ENCODE peak calls at places on chromosomes 2 and 18, in seven cellular contexts. One of them, this sample, is unnamed. For H3K36me3, the result is how much of the 10 kb centered on the place peaks cover.

GRCh38 chr2:111919794-111920608 is 21.6 kb downstream of the MERTK start:
- DNase-seq in CD8-positive, alpha-beta T cell: no peak
- DNase-seq in heart right ventricle: peak
- DNase-seq in tibial nerve: no peak
- DNase-seq in HCT116: no peak
- DNase-seq in mammary epithelial cell: no peak
- DNase-seq in kidney: peak
- DNase-seq in this sample: peak

GRCh38 chr2:80548469-80548868 is 243.9 kb upstream of the LRRTM1 start:
- DNase-seq in CD8-positive, alpha-beta T cell: no peak
- DNase-seq in mammary epithelial cell: no peak
- DNase-seq in heart right ventricle: peak
- DNase-seq in tibial nerve: no peak
- DNase-seq in kidney: no peak
- DNase-seq in HCT116: no peak
- DNase-seq in this sample: no peak

GRCh38 chr18:48841381-48842258 is 109.1 kb downstream of the SMAD7 start:
- DNase-seq in HCT116: no peak
- DNase-seq in tibial nerve: no peak
- DNase-seq in heart right ventricle: peak
- DNase-seq in CD8-positive, alpha-beta T cell: no peak
- DNase-seq in kidney: peak
- DNase-seq in mammary epithelial cell: no peak
- DNase-seq in this sample: peak

GRCh38 chr2:24914713-24915112 is 5.3 kb downstream of the ADCY3 start:
- DNase-seq in mammary epithelial cell: no peak
- DNase-seq in heart right ventricle: no peak
- DNase-seq in CD8-positive, alpha-beta T cell: no peak
- DNase-seq in kidney: no peak
- DNase-seq in tibial nerve: no peak
- DNase-seq in HCT116: no peak
- DNase-seq in this sample: peak

GRCh38 chr2:195337597-195337996 is 319.4 kb upstream of the SLC39A10 start:
- DNase-seq in CD8-positive, alpha-beta T cell: no peak
- DNase-seq in tibial nerve: no peak
- DNase-seq in HCT116: no peak
- DNase-seq in heart right ventricle: no peak
- DNase-seq in kidney: no peak
- DNase-seq in mammary epithelial cell: no peak
- DNase-seq in this sample: no peak

GRCh38 chr2:144660518-144661316 is 140.8 kb upstream of the ZEB2 start:
- DNase-seq in heart right ventricle: no peak
- DNase-seq in CD8-positive, alpha-beta T cell: no peak
- DNase-seq in tibial nerve: no peak
- DNase-seq in HCT116: no peak
- DNase-seq in mammary epithelial cell: peak
- DNase-seq in kidney: no peak
- DNase-seq in this sample: no peak

GRCh38 chr2:96554293-96555145 is 18.0 kb downstream of the ARID5A start:
- DNase-seq in HCT116: peak
- DNase-seq in kidney: peak
- DNase-seq in tibial nerve: peak
- DNase-seq in CD8-positive, alpha-beta T cell: peak
- DNase-seq in mammary epithelial cell: peak
- DNase-seq in heart right ventricle: peak
- DNase-seq in this sample: peak

GRCh38 chr2:106106627-106107508 is 87.2 kb downstream of the UXS1 start:
- DNase-seq in CD8-positive, alpha-beta T cell: no peak
- DNase-seq in kidney: no peak
- DNase-seq in HCT116: no peak
- DNase-seq in heart right ventricle: no peak
- DNase-seq in mammary epithelial cell: no peak
- DNase-seq in tibial nerve: no peak
- DNase-seq in this sample: no peak

GRCh38 chr2:134727385-134727784 is 8.6 kb upstream of the TMEM163 start:
- DNase-seq in kidney: no peak
- DNase-seq in mammary epithelial cell: peak
- DNase-seq in heart right ventricle: no peak
- DNase-seq in tibial nerve: no peak
- DNase-seq in CD8-positive, alpha-beta T cell: no peak
- DNase-seq in HCT116: no peak
- DNase-seq in this sample: no peak

GRCh38 chr18:6257950-6258349 is 156.8 kb downstream of the L3MBTL4 start:
- DNase-seq in CD8-positive, alpha-beta T cell: no peak
- DNase-seq in heart right ventricle: no peak
- DNase-seq in HCT116: no peak
- DNase-seq in tibial nerve: no peak
- DNase-seq in mammary epithelial cell: no peak
- DNase-seq in kidney: no peak
- DNase-seq in this sample: no peak

GRCh38 chr2:1675633-1676032 is 68.7 kb downstream of the PXDN start:
- DNase-seq in CD8-positive, alpha-beta T cell: no peak
- DNase-seq in kidney: no peak
- DNase-seq in heart right ventricle: no peak
- DNase-seq in mammary epithelial cell: peak
- DNase-seq in HCT116: peak
- DNase-seq in tibial nerve: peak
- DNase-seq in this sample: no peak

GRCh38 chr2:192328297-192328696 is 133.6 kb upstream of the TMEFF2 start:
- DNase-seq in CD8-positive, alpha-beta T cell: no peak
- DNase-seq in heart right ventricle: no peak
- DNase-seq in tibial nerve: no peak
- DNase-seq in HCT116: no peak
- DNase-seq in kidney: no peak
- DNase-seq in mammary epithelial cell: no peak
- DNase-seq in this sample: no peak

GRCh38 chr2:72993585-72994280 is 76.4 kb downstream of the EMX1 start:
- DNase-seq in mammary epithelial cell: no peak
- DNase-seq in CD8-positive, alpha-beta T cell: no peak
- DNase-seq in tibial nerve: no peak
- DNase-seq in heart right ventricle: no peak
- DNase-seq in HCT116: no peak
- DNase-seq in kidney: peak
- DNase-seq in this sample: no peak

GRCh38 chr2:225398372-225398771 is 1.1 kb upstream of the NYAP2 start:
- DNase-seq in tibial nerve: no peak
- DNase-seq in CD8-positive, alpha-beta T cell: no peak
- DNase-seq in heart right ventricle: no peak
- DNase-seq in HCT116: no peak
- DNase-seq in kidney: no peak
- DNase-seq in mammary epithelial cell: no peak
- DNase-seq in this sample: no peak

GRCh38 chr18:8661754-8662573 is 43.4 kb upstream of the MTCL1 start:
- DNase-seq in HCT116: no peak
- DNase-seq in CD8-positive, alpha-beta T cell: no peak
- DNase-seq in mammary epithelial cell: peak
- DNase-seq in kidney: no peak
- DNase-seq in tibial nerve: no peak
- DNase-seq in heart right ventricle: no peak
- DNase-seq in this sample: no peak

GRCh38 chr2:205199451-205199850 is 482.9 kb upstream of the NRP2 start:
- DNase-seq in mammary epithelial cell: no peak
- DNase-seq in heart right ventricle: no peak
- DNase-seq in kidney: no peak
- DNase-seq in tibial nerve: no peak
- DNase-seq in HCT116: no peak
- DNase-seq in CD8-positive, alpha-beta T cell: no peak
- DNase-seq in this sample: no peak

GRCh38 chr2:120291464-120292311 is 39.0 kb downstream of the RALB start:
- DNase-seq in CD8-positive, alpha-beta T cell: no peak
- DNase-seq in tibial nerve: no peak
- DNase-seq in heart right ventricle: no peak
- DNase-seq in mammary epithelial cell: peak
- DNase-seq in kidney: no peak
- DNase-seq in HCT116: peak
- DNase-seq in this sample: no peak

GRCh38 chr18:59874166-59874565 is 25.6 kb upstream of the PMAIP1 start:
- DNase-seq in CD8-positive, alpha-beta T cell: no peak
- DNase-seq in HCT116: peak
- DNase-seq in kidney: no peak
- DNase-seq in tibial nerve: no peak
- DNase-seq in mammary epithelial cell: peak
- DNase-seq in heart right ventricle: no peak
- DNase-seq in this sample: no peak

GRCh38 chr2:158740127-158740526 is 55.0 kb upstream of the DAPL1 start:
- DNase-seq in heart right ventricle: no peak
- DNase-seq in CD8-positive, alpha-beta T cell: no peak
- DNase-seq in HCT116: no peak
- DNase-seq in tibial nerve: no peak
- DNase-seq in mammary epithelial cell: no peak
- DNase-seq in kidney: peak
- DNase-seq in this sample: no peak

GRCh38 chr18:24799720-24800119 is 339.3 kb downstream of the HRH4 start:
- DNase-seq in kidney: no peak
- DNase-seq in tibial nerve: no peak
- DNase-seq in HCT116: no peak
- DNase-seq in mammary epithelial cell: no peak
- DNase-seq in heart right ventricle: no peak
- DNase-seq in CD8-positive, alpha-beta T cell: no peak
- DNase-seq in this sample: no peak

GRCh38 chr18:33212363-33212762 is 228.2 kb downstream of the CCDC178 start:
- DNase-seq in HCT116: no peak
- DNase-seq in CD8-positive, alpha-beta T cell: no peak
- DNase-seq in tibial nerve: no peak
- DNase-seq in heart right ventricle: no peak
- DNase-seq in mammary epithelial cell: peak
- DNase-seq in kidney: no peak
- DNase-seq in this sample: no peak

GRCh38 chr2:162477011-162477410 is 133.1 kb downstream of the GCA start:
- DNase-seq in HCT116: no peak
- DNase-seq in kidney: no peak
- DNase-seq in mammary epithelial cell: no peak
- DNase-seq in tibial nerve: no peak
- DNase-seq in CD8-positive, alpha-beta T cell: no peak
- DNase-seq in heart right ventricle: no peak
- DNase-seq in this sample: no peak

GRCh38 chr2:58853420-58853819 is 612.3 kb upstream of the FANCL start:
- DNase-seq in kidney: no peak
- DNase-seq in tibial nerve: no peak
- DNase-seq in CD8-positive, alpha-beta T cell: no peak
- DNase-seq in mammary epithelial cell: no peak
- DNase-seq in HCT116: no peak
- DNase-seq in heart right ventricle: no peak
- DNase-seq in this sample: no peak

GRCh38 chr18:37689841-37690240 is 124.2 kb upstream of the CELF4 start:
- DNase-seq in HCT116: no peak
- DNase-seq in tibial nerve: no peak
- DNase-seq in heart right ventricle: no peak
- DNase-seq in mammary epithelial cell: peak
- DNase-seq in CD8-positive, alpha-beta T cell: no peak
- DNase-seq in kidney: no peak
- DNase-seq in this sample: no peak

GRCh38 chr18:37684183-37684582 is 118.6 kb upstream of the CELF4 start:
- DNase-seq in kidney: no peak
- DNase-seq in CD8-positive, alpha-beta T cell: no peak
- DNase-seq in heart right ventricle: no peak
- DNase-seq in tibial nerve: no peak
- DNase-seq in mammary epithelial cell: no peak
- DNase-seq in HCT116: no peak
- DNase-seq in this sample: no peak

GRCh38 chr18:37684590-37684989 is 119.0 kb upstream of the CELF4 start:
- DNase-seq in CD8-positive, alpha-beta T cell: no peak
- DNase-seq in kidney: no peak
- DNase-seq in mammary epithelial cell: no peak
- DNase-seq in HCT116: no peak
- DNase-seq in tibial nerve: no peak
- DNase-seq in heart right ventricle: no peak
- DNase-seq in this sample: no peak
- TF ChIP-seq CTCF in CD8-positive, alpha-beta T cell: no peak
- TF ChIP-seq CTCF in kidney: no peak
- TF ChIP-seq CTCF in mammary epithelial cell: no peak
- TF ChIP-seq CTCF in HCT116: peak
- TF ChIP-seq CTCF in tibial nerve: no peak
- TF ChIP-seq CTCF in heart right ventricle: no peak
- TF ChIP-seq CTCF in this sample: no peak

DNA sequence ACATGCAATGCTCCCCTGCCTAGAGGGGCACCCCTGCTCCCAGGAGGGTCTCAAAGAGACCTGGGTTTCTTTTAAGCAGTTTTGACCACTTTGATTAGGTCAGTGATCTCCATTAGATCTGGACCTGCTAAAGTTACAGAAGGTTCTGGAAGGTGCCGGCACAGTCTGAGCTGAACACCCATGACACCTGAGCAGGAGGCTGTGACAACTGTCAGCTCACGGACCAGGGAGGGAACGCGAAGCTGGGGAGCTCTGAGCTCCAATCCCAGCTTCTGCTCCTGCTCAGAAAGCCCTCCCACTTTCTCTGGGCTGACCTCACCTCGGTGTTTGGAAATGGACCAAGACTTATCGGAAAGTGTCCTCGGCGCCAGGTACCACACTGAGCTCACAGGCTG is 113.8 kb downstream of the NFATC1 start:
- DNase-seq in mammary epithelial cell: no peak
- DNase-seq in HCT116: no peak
- DNase-seq in kidney: peak
- DNase-seq in CD8-positive, alpha-beta T cell: no peak
- DNase-seq in heart right ventricle: no peak
- DNase-seq in tibial nerve: peak
- DNase-seq in this sample: no peak
- H3K36me3 ChIP-seq in mammary epithelial cell: under half
- H3K36me3 ChIP-seq in HCT116: under half
- H3K36me3 ChIP-seq in kidney: under half
- H3K36me3 ChIP-seq in CD8-positive, alpha-beta T cell: under half
- H3K36me3 ChIP-seq in heart right ventricle: under half
- H3K36me3 ChIP-seq in tibial nerve: under half
- H3K36me3 ChIP-seq in this sample: under half

GRCh38 chr2:108579631-108580030 is 45.4 kb downstream of the LIMS1 start:
- DNase-seq in mammary epithelial cell: no peak
- DNase-seq in CD8-positive, alpha-beta T cell: no peak
- DNase-seq in HCT116: no peak
- DNase-seq in tibial nerve: no peak
- DNase-seq in heart right ventricle: peak
- DNase-seq in kidney: peak
- DNase-seq in this sample: no peak
- H3K27ac ChIP-seq in mammary epithelial cell: no peak
- H3K27ac ChIP-seq in CD8-positive, alpha-beta T cell: no peak
- H3K27ac ChIP-seq in HCT116: no peak
- H3K27ac ChIP-seq in tibial nerve: no peak
- H3K27ac ChIP-seq in heart right ventricle: peak
- H3K27ac ChIP-seq in kidney: peak
- H3K27ac ChIP-seq in this sample: no peak

GRCh38 chr2:201639205-201639604 is 4.1 kb downstream of the TMEM237 start:
- DNase-seq in CD8-positive, alpha-beta T cell: no peak
- DNase-seq in mammary epithelial cell: no peak
- DNase-seq in tibial nerve: no peak
- DNase-seq in heart right ventricle: no peak
- DNase-seq in kidney: no peak
- DNase-seq in HCT116: no peak
- DNase-seq in this sample: no peak

GRCh38 chr2:201644001-201644400 is 698 bp upstream of the TMEM237 start:
- DNase-seq in kidney: no peak
- DNase-seq in HCT116: no peak
- DNase-seq in tibial nerve: no peak
- DNase-seq in mammary epithelial cell: peak
- DNase-seq in CD8-positive, alpha-beta T cell: no peak
- DNase-seq in heart right ventricle: no peak
- DNase-seq in this sample: no peak

GRCh38 chr2:201642579-201643215 is 606 bp downstream of the TMEM237 start:
- DNase-seq in mammary epithelial cell: peak
- DNase-seq in HCT116: peak
- DNase-seq in heart right ventricle: peak
- DNase-seq in tibial nerve: peak
- DNase-seq in CD8-positive, alpha-beta T cell: peak
- DNase-seq in kidney: peak
- DNase-seq in this sample: peak

GRCh38 chr2:201642086-201642578 is 1.2 kb downstream of the TMEM237 start:
- DNase-seq in heart right ventricle: no peak
- DNase-seq in CD8-positive, alpha-beta T cell: no peak
- DNase-seq in kidney: no peak
- DNase-seq in mammary epithelial cell: no peak
- DNase-seq in HCT116: no peak
- DNase-seq in tibial nerve: no peak
- DNase-seq in this sample: no peak

GRCh38 chr2:201643216-201643651 is at the start of gene TMEM237:
- DNase-seq in CD8-positive, alpha-beta T cell: no peak
- DNase-seq in HCT116: peak
- DNase-seq in heart right ventricle: peak
- DNase-seq in kidney: peak
- DNase-seq in tibial nerve: peak
- DNase-seq in mammary epithelial cell: peak
- DNase-seq in this sample: peak
- TF ChIP-seq CTCF in CD8-positive, alpha-beta T cell: no peak
- TF ChIP-seq CTCF in HCT116: no peak
- TF ChIP-seq CTCF in heart right ventricle: no peak
- TF ChIP-seq CTCF in kidney: no peak
- TF ChIP-seq CTCF in tibial nerve: no peak
- TF ChIP-seq CTCF in mammary epithelial cell: no peak
- TF ChIP-seq CTCF in this sample: no peak